ENCODE peak calls at places on chromosomes 3 and 15, in six cellular contexts. One of them, this sample, is unnamed.

GRCh38 chr3:21665444-21665843 is 85.6 kb downstream of the ZNF385D start:
- DNase-seq in PC-3: peak
- DNase-seq in stomach: no peak
- DNase-seq in hepatocyte: peak
- DNase-seq in AG09309: no peak
- DNase-seq in tibial nerve: no peak
- DNase-seq in this sample: no peak

GRCh38 chr3:134754768-134755559 is 40.1 kb upstream of the EPHB1 start:
- DNase-seq in stomach: peak
- DNase-seq in AG09309: no peak
- DNase-seq in hepatocyte: peak
- DNase-seq in PC-3: peak
- DNase-seq in tibial nerve: no peak
- DNase-seq in this sample: peak

GRCh38 chr15:70260096-70260495 is 162.4 kb upstream of the TLE3 start:
- DNase-seq in tibial nerve: no peak
- DNase-seq in stomach: no peak
- DNase-seq in AG09309: no peak
- DNase-seq in hepatocyte: no peak
- DNase-seq in PC-3: no peak
- DNase-seq in this sample: no peak

GRCh38 chr3:16423947-16424673 is 89.4 kb downstream of the RFTN1 start:
- DNase-seq in PC-3: no peak
- DNase-seq in stomach: no peak
- DNase-seq in tibial nerve: no peak
- DNase-seq in AG09309: no peak
- DNase-seq in hepatocyte: no peak
- DNase-seq in this sample: no peak

GRCh38 chr3:86173401-86173800 is 817.5 kb downstream of the VGLL3 start:
- DNase-seq in PC-3: no peak
- DNase-seq in AG09309: no peak
- DNase-seq in stomach: no peak
- DNase-seq in hepatocyte: no peak
- DNase-seq in tibial nerve: no peak
- DNase-seq in this sample: no peak

GRCh38 chr3:121477589-121477988 is 68.2 kb downstream of the POLQ start:
- DNase-seq in AG09309: peak
- DNase-seq in PC-3: no peak
- DNase-seq in stomach: no peak
- DNase-seq in tibial nerve: no peak
- DNase-seq in hepatocyte: no peak
- DNase-seq in this sample: peak

GRCh38 chr15:88833688-88834087 is 30.5 kb downstream of the ACAN start:
- DNase-seq in AG09309: no peak
- DNase-seq in tibial nerve: no peak
- DNase-seq in PC-3: no peak
- DNase-seq in hepatocyte: no peak
- DNase-seq in stomach: no peak
- DNase-seq in this sample: no peak

GRCh38 chr3:38227989-38228388 is 37.6 kb upstream of the SLC22A13 start:
- DNase-seq in PC-3: peak
- DNase-seq in tibial nerve: no peak
- DNase-seq in AG09309: no peak
- DNase-seq in hepatocyte: no peak
- DNase-seq in stomach: no peak
- DNase-seq in this sample: peak

DNA sequence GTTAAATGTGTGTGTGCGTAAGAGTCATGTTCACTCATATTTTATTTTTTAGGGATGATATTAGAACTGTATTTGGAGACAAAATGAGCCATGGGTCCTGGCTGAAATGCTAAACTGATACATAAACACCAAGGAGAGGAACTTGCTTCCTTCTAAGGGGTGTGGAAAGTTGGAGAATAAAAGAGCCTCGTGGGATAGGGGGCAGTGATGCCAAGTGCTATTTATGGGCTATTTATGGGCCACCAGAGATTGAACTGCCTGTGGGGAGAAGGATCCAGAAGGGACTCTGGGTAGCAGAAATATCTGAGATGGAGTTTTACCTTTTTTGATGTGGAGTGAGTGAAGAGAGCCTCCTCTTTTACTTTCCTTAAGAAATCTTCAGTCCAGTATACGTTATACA is 1.8 kb upstream of the ARNT2 start:
- DNase-seq in PC-3: no peak
- DNase-seq in hepatocyte: no peak
- DNase-seq in tibial nerve: no peak
- DNase-seq in AG09309: no peak
- DNase-seq in stomach: no peak
- DNase-seq in this sample: no peak
- H3K4me3 ChIP-seq in PC-3: no peak
- H3K4me3 ChIP-seq in hepatocyte: no peak
- H3K4me3 ChIP-seq in tibial nerve: no peak
- H3K4me3 ChIP-seq in AG09309: no peak
- H3K4me3 ChIP-seq in stomach: no peak
- H3K4me3 ChIP-seq in this sample: no peak

GRCh38 chr3:186255703-186256331 is 106.2 kb downstream of the DGKG start:
- DNase-seq in AG09309: no peak
- DNase-seq in hepatocyte: no peak
- DNase-seq in PC-3: no peak
- DNase-seq in stomach: peak
- DNase-seq in tibial nerve: no peak
- DNase-seq in this sample: no peak
- TF ChIP-seq CTCF in AG09309: no peak
- TF ChIP-seq CTCF in hepatocyte: peak
- TF ChIP-seq CTCF in PC-3: peak
- TF ChIP-seq CTCF in stomach: no peak
- TF ChIP-seq CTCF in tibial nerve: no peak
- TF ChIP-seq CTCF in this sample: peak

GRCh38 chr3:141386080-141386594 is 17.8 kb downstream of the ZBTB38 start:
- DNase-seq in hepatocyte: no peak
- DNase-seq in stomach: no peak
- DNase-seq in tibial nerve: no peak
- DNase-seq in PC-3: no peak
- DNase-seq in AG09309: no peak
- DNase-seq in this sample: no peak

GRCh38 chr3:141384157-141384556 is 15.9 kb downstream of the ZBTB38 start:
- DNase-seq in tibial nerve: no peak
- DNase-seq in AG09309: no peak
- DNase-seq in stomach: no peak
- DNase-seq in hepatocyte: no peak
- DNase-seq in PC-3: no peak
- DNase-seq in this sample: peak

GRCh38 chr3:141383555-141384129 is 15.3 kb downstream of the ZBTB38 start:
- DNase-seq in tibial nerve: no peak
- DNase-seq in PC-3: no peak
- DNase-seq in AG09309: no peak
- DNase-seq in hepatocyte: no peak
- DNase-seq in stomach: no peak
- DNase-seq in this sample: no peak

GRCh38 chr3:141385386-141386079 is 17.2 kb downstream of the ZBTB38 start:
- DNase-seq in AG09309: no peak
- DNase-seq in hepatocyte: no peak
- DNase-seq in stomach: no peak
- DNase-seq in tibial nerve: no peak
- DNase-seq in PC-3: no peak
- DNase-seq in this sample: peak

GRCh38 chr3:141384575-141384974 is 16.3 kb downstream of the ZBTB38 start:
- DNase-seq in stomach: no peak
- DNase-seq in PC-3: no peak
- DNase-seq in AG09309: no peak
- DNase-seq in tibial nerve: no peak
- DNase-seq in hepatocyte: no peak
- DNase-seq in this sample: no peak
- H3K4me3 ChIP-seq in stomach: no peak
- H3K4me3 ChIP-seq in PC-3: no peak
- H3K4me3 ChIP-seq in AG09309: no peak
- H3K4me3 ChIP-seq in tibial nerve: no peak
- H3K4me3 ChIP-seq in hepatocyte: no peak
- H3K4me3 ChIP-seq in this sample: peak

GRCh38 chr15:38992541-38993334 is 428.1 kb upstream of the RASGRP1 start:
- DNase-seq in tibial nerve: no peak
- DNase-seq in stomach: no peak
- DNase-seq in PC-3: no peak
- DNase-seq in hepatocyte: no peak
- DNase-seq in AG09309: no peak
- DNase-seq in this sample: no peak

GRCh38 chr15:38994310-38994709 is 429.7 kb upstream of the RASGRP1 start:
- DNase-seq in PC-3: no peak
- DNase-seq in AG09309: no peak
- DNase-seq in hepatocyte: no peak
- DNase-seq in stomach: no peak
- DNase-seq in tibial nerve: no peak
- DNase-seq in this sample: no peak

GRCh38 chr15:38991701-38992100 is 427.1 kb upstream of the RASGRP1 start:
- DNase-seq in tibial nerve: no peak
- DNase-seq in AG09309: no peak
- DNase-seq in PC-3: no peak
- DNase-seq in stomach: no peak
- DNase-seq in hepatocyte: no peak
- DNase-seq in this sample: no peak

GRCh38 chr15:38996111-38996541 is 431.5 kb upstream of the RASGRP1 start:
- DNase-seq in hepatocyte: no peak
- DNase-seq in tibial nerve: no peak
- DNase-seq in PC-3: peak
- DNase-seq in AG09309: peak
- DNase-seq in stomach: no peak
- DNase-seq in this sample: peak

DNA sequence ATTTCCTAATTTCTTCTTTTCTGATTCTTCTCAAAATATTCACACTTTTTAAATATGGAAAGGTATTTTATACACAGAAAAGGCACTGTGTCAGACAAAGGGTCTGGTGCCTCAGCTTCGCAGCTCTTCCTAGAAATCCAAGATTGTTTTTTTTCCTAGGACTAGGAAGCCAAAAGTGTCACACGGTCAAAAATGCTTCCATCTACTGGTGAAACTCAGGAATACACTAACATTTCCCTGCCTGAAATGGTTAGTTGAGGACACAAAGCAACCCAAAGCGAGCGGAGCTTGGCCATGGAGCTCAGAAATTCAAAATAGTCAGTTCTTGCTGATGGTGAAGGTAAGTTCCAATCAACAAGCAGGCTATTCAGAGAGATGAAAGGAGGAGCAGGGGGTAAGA is 426.5 kb upstream of the RASGRP1 start:
- DNase-seq in PC-3: peak
- DNase-seq in AG09309: no peak
- DNase-seq in stomach: no peak
- DNase-seq in hepatocyte: peak
- DNase-seq in tibial nerve: no peak
- DNase-seq in this sample: peak
- TF ChIP-seq CTCF in PC-3: peak
- TF ChIP-seq CTCF in AG09309: peak
- TF ChIP-seq CTCF in stomach: no peak
- TF ChIP-seq CTCF in hepatocyte: peak
- TF ChIP-seq CTCF in tibial nerve: peak
- TF ChIP-seq CTCF in this sample: peak

This sample was measured in foreskin fibroblast.